ENCODE peak calls at places on chromosomes 3 and 15, in eight cellular contexts. D is mammary epithelial cell, B is A549, J is GM23338, G is IMR-90, E is pancreas, C is upper lobe of right lung, Z is HepG2. X is an unnamed sample. For H3K4me1, the result is how much of the 10 kb centered on the place peaks cover.

GRCh38 chr15:95303659-95304058 is 1026.8 kb upstream of the NR2F2 start:
- DNase-seq in J (no peak), E (no peak), D (no peak), G (no peak), C (no peak), B (no peak), Z (no peak), X (no peak)

GRCh38 chr15:43873651-43874050 is 46.8 kb downstream of the WDR76 start:
- DNase-seq in B (no peak), D (no peak), C (no peak), G (no peak), J (peak), Z (no peak), E (no peak), X (no peak)

GRCh38 chr15:62426387-62426956 is 261.4 kb upstream of the C2CD4B start:
- DNase-seq in E (no peak), Z (peak), G (no peak), D (no peak), J (no peak), C (no peak), B (no peak), X (no peak)

GRCh38 chr15:78306176-78306774 is 6.9 kb upstream of the SKIC8 start:
- DNase-seq in G (peak), Z (no peak), J (no peak), D (no peak), E (no peak), C (no peak), B (no peak), X (no peak)

GRCh38 chr3:18061737-18062136 is 319.3 kb upstream of the TBC1D5 start:
- DNase-seq in E (no peak), D (no peak), G (no peak), J (no peak), C (no peak), B (no peak), Z (no peak), X (no peak)

GRCh38 chr3:26004205-26004604 is 214.3 kb downstream of the OXSM start:
- DNase-seq in J (no peak), D (no peak), G (no peak), B (no peak), C (no peak), E (no peak), Z (no peak), X (no peak)

GRCh38 chr3:121529308-121529707 is 16.5 kb downstream of the POLQ start:
- DNase-seq in G (peak), C (no peak), J (no peak), Z (peak), B (peak), D (no peak), E (no peak), X (no peak)

GRCh38 chr3:161558256-161558655 is 61.6 kb downstream of the OTOL1 start:
- DNase-seq in Z (no peak), C (no peak), E (no peak), J (no peak), D (peak), G (no peak), B (no peak), X (no peak)

GRCh38 chr3:194773666-194774455 is 88.2 kb downstream of the FAM43A start:
- DNase-seq in E (no peak), G (no peak), B (no peak), Z (no peak), C (no peak), J (no peak), D (no peak), X (no peak)

GRCh38 chr15:72339777-72340177 is 19.8 kb upstream of the CELF6 start:
- DNase-seq in D (peak), G (peak), Z (peak), E (no peak), B (peak), J (no peak), C (no peak), X (no peak)

GRCh38 chr15:25345943-25346342 is 92.9 kb downstream of the UBE3A start:
- DNase-seq in Z (peak), B (no peak), E (no peak), G (peak), D (peak), J (peak), C (no peak), X (peak)
- TF ChIP-seq CTCF in Z (peak), B (no peak), E (no peak), G (no peak), D (peak), J (peak), C (no peak), X (peak)

GRCh38 chr15:51846463-51847230 is 17.2 kb downstream of the TMOD3 start:
- DNase-seq in B (peak), C (no peak), J (no peak), E (no peak), D (peak), Z (no peak), G (peak), X (no peak)
- H3K4me1 ChIP-seq in B (half or more), C (half or more), J (under half), E (under half), D (half or more), Z (under half), G (under half), X (half or more)

GRCh38 chr15:74144153-74144775 is 13.9 kb downstream of the ISLR2 start:
- DNase-seq in Z (peak), B (peak), J (peak), G (no peak), E (no peak), C (no peak), D (no peak), X (no peak)
- TF ChIP-seq CTCF in Z (no peak), B (no peak), J (no peak), G (no peak), E (no peak), C (no peak), D (no peak), X (no peak)

GRCh38 chr15:69807752-69808151 is 290.0 kb downstream of the TLE3 start:
- DNase-seq in J (no peak), C (no peak), Z (no peak), E (no peak), D (peak), B (peak), G (peak), X (peak)

GRCh38 chr15:69806287-69806915 is 291.3 kb downstream of the TLE3 start:
- DNase-seq in G (no peak), J (no peak), C (no peak), E (no peak), D (no peak), Z (no peak), B (no peak), X (no peak)

GRCh38 chr15:69810441-69811071 is 287.2 kb downstream of the TLE3 start:
- DNase-seq in Z (no peak), G (no peak), B (no peak), J (no peak), D (no peak), C (no peak), E (no peak), X (no peak)

GRCh38 chr15:69808756-69809155 is 289.0 kb downstream of the TLE3 start:
- DNase-seq in Z (no peak), E (no peak), C (no peak), J (no peak), G (peak), D (no peak), B (peak), X (no peak)

DNA sequence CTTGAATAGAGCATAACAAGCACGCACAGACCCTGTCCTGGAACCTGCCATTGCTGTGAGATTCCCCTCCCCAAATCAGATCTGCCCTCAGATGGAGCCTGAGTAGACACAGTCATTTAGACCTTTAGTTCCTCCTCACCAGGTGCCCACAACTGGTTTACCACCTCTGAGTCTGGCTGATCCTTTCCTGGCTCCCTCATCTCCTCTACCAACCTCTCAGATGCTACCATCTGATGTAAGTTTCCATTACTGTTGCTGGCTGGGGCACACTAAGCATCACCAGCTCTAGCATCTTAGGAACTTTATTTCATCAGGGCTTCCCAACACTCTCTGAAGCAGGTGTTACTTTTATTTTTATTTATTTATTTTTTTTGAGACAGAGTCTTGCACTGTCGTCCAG is 288.3 kb downstream of the TLE3 start:
- DNase-seq in C (no peak), B (no peak), J (no peak), G (no peak), E (no peak), Z (no peak), D (no peak), X (no peak)
- H3K4me1 ChIP-seq in C (under half), B (under half), J (under half), G (under half), E (under half), Z (under half), D (under half), X (under half)

GRCh38 chr3:157160652-157161480 is 919 bp upstream of the CCNL1 start:
- DNase-seq in C (peak), D (peak), B (peak), Z (peak), J (peak), G (peak), E (peak), X (peak)

GRCh38 chr3:157157836-157158235 is 2.1 kb downstream of the CCNL1 start:
- DNase-seq in C (no peak), D (no peak), B (no peak), G (no peak), E (no peak), J (no peak), Z (no peak), X (no peak)

GRCh38 chr3:157156844-157157635 is 2.9 kb downstream of the CCNL1 start:
- DNase-seq in G (peak), D (no peak), C (no peak), E (no peak), B (peak), J (peak), Z (peak), X (no peak)

GRCh38 chr3:157159762-157160651 is at the start of gene CCNL1:
- DNase-seq in C (peak), Z (peak), J (peak), E (peak), B (peak), D (peak), G (peak), X (peak)

GRCh38 chr3:157159037-157159761 is 748 bp downstream of the CCNL1 start:
- DNase-seq in C (peak), D (peak), Z (peak), E (peak), G (peak), J (peak), B (peak), X (peak)
- TF ChIP-seq CTCF in C (peak), D (peak), Z (peak), E (no peak), G (no peak), J (peak), B (no peak), X (peak)

DNA sequence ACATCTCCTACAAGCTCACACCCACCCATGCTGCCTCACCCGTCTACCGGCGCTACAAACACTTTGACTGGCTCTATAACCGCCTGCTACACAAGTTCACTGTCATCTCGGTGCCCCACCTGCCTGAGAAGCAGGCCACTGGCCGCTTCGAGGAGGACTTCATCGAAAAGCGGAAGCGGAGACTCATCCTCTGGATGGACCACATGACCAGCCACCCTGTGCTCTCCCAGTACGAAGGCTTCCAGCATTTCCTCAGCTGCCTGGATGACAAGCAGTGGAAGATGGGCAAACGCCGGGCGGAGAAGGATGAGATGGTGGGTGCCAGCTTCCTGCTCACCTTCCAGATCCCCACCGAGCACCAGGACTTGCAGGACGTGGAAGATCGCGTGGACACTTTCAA is 2.1 kb downstream of the SNX33 start:
- DNase-seq in Z (no peak), C (no peak), B (no peak), E (no peak), J (no peak), D (no peak), G (no peak), X (no peak)
- H3K4me1 ChIP-seq in Z (half or more), C (half or more), B (under half), E (under half), J (under half), D (half or more), G (under half), X (half or more)

DNA sequence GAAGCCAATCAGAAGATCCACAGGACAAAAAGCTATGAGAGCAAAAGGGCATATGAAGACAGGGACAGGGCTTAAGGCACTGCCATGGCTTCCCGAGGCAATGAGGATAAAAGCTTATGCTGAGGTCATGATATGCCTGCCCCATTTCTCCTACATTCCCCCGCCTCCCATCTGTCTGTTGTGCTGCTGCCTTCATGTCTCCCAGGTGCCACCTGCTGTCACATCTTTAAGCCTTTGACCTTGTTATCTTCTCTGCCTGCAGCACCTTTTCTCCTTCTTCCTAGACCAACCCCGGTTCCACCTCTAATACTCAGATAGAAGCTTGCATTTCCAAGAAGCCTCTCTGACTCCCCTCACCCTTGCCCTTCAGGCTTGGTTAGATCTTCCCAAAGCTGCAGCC is 213.8 kb downstream of the ARRDC4 start:
- DNase-seq in E (no peak), J (peak), D (peak), Z (no peak), C (no peak), G (no peak), B (peak), X (no peak)
- TF ChIP-seq CTCF in E (no peak), J (no peak), D (peak), Z (peak), C (no peak), G (no peak), B (no peak), X (no peak)

DNA sequence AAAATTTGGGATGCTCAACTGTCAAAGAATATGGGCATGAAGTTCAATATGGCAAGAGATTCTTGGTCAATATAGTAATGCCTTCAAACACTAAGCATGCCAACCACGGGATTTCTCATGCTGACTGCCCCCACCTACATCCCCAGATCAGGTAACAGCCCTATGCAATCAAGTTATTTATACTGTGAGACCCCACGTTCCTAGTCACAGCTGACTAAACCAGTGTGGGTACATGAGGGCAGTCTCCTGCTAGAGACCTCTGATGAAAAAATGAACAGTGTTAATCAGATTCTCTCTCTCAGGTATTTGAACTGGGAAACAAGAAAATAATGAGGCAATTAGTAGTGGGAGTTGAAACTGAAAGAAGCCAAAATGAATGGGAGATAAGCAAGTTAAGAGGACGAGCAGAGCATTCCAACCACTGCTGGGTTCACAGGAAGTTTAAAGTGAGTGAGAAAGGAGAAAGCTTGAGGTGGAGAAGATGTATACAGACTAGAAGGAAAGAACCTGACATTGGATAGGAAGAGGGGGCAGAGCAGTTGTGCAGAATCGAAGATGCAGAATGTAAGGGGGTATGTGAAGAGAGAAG is 98.5 kb upstream of the MYO5C start:
- DNase-seq in E (no peak), C (no peak), D (no peak), Z (no peak), B (no peak), G (no peak), J (no peak), X (no peak)
- H3K4me1 ChIP-seq in E (under half), C (under half), D (under half), Z (under half), B (under half), G (under half), J (under half), X (under half)

GRCh38 chr3:50302095-50303037 is 1.0 kb downstream of the HYAL1 start:
- DNase-seq in C (no peak), J (no peak), Z (no peak), D (no peak), G (no peak), E (no peak), B (no peak), X (no peak)

GRCh38 chr3:50299929-50300680 is 900 bp upstream of the HYAL3 start:
- DNase-seq in J (no peak), G (peak), B (no peak), E (no peak), D (peak), Z (no peak), C (no peak), X (no peak)

GRCh38 chr3:50300681-50301254 is 1.6 kb upstream of the HYAL3 start:
- DNase-seq in D (no peak), J (no peak), C (no peak), Z (no peak), G (no peak), E (no peak), B (no peak), X (no peak)

GRCh38 chr3:50304601-50305000 is 1.2 kb upstream of the HYAL1 start:
- DNase-seq in Z (no peak), B (no peak), G (peak), J (no peak), E (no peak), D (peak), C (no peak), X (no peak)

GRCh38 chr3:50303038-50303815 is at the start of gene HYAL1:
- DNase-seq in G (no peak), D (no peak), E (peak), C (peak), J (peak), Z (peak), B (peak), X (peak)
- TF ChIP-seq CTCF in G (peak), D (peak), E (no peak), C (peak), J (peak), Z (peak), B (no peak), X (peak)

DNA sequence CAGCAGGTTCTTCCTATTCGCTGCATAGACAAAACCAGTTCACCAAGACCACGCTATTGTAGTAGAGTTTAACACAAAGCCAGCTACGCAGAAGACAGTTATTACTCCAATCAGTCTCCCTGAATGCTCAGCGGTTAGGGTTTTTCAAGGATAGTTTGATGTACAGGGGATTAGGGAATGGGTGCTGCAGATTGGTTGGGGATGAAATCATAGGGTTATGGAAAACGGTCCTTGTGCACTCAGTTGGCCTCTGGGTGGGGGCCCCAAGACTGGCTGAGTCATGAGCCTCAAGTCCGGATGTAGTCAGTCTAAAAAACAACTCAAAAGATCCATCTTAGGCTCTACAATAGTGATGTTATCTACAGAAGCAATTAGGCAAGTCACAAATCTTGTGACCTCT is 57.5 kb downstream of the LIPC start:
- DNase-seq in D (no peak), B (no peak), E (no peak), J (no peak), G (no peak), C (no peak), Z (no peak), X (no peak)
- H3K4me1 ChIP-seq in D (under half), B (under half), E (under half), J (under half), G (under half), C (under half), Z (under half), X (under half)

X was measured in heart right ventricle.